ENCODE peak calls at places on chromosomes 2 and 18, in eight cellular contexts. L is Karpas-422, B is hepatocyte, D is PC-9, O is osteoblast, Q is OCI-LY7, U is HepG2, P is H9. I is an unnamed sample.

GRCh38 chr2:67572721-67573485 is 175.8 kb downstream of the ETAA1 start:
- DNase-seq in O (no peak), U (no peak), D (no peak), P (no peak), Q (no peak), L (no peak), B (no peak), I (no peak)

GRCh38 chr2:102061962-102062795 is 70.4 kb downstream of the IL1R2 start:
- DNase-seq in D (no peak), O (peak; percentile 43), L (no peak), P (no peak), B (no peak), U (no peak), Q (no peak), I (no peak)

GRCh38 chr2:134869941-134870736 is 31.7 kb downstream of the ACMSD start:
- DNase-seq in U (no peak), P (no peak), D (no peak), B (no peak), Q (no peak), O (no peak), L (no peak), I (no peak)

GRCh38 chr18:8050616-8051314 is 483.6 kb downstream of the PTPRM start:
- DNase-seq in L (no peak), O (no peak), B (no peak), D (no peak), P (no peak), Q (no peak), U (no peak), I (no peak)

GRCh38 chr18:3596324-3597158 is 146.6 kb downstream of the TGIF1 start:
- DNase-seq in U (peak; percentile 88), B (peak; percentile 54), D (peak; percentile 73), L (peak; percentile 89), Q (peak; percentile 79), O (no peak), P (peak; percentile 61), I (no peak)

GRCh38 chr2:158414538-158414937 is 42.0 kb downstream of the CCDC148 start:
- DNase-seq in U (no peak), B (no peak), O (peak; percentile 68), P (no peak), L (no peak), Q (no peak), D (no peak), I (no peak)

GRCh38 chr2:26222976-26223375 is 21.5 kb downstream of the HADHA start:
- DNase-seq in U (no peak), B (no peak), O (no peak), Q (no peak), L (no peak), D (no peak), P (no peak), I (no peak)

GRCh38 chr2:177598321-177598922 is 205.8 kb downstream of the AGPS start:
- DNase-seq in O (no peak), D (no peak), B (peak; percentile 52), L (no peak), P (no peak), Q (no peak), U (no peak), I (no peak)

GRCh38 chr18:70028084-70028483 is 80.4 kb upstream of the CD226 start:
- DNase-seq in B (no peak), D (no peak), P (no peak), Q (peak; percentile 11), O (no peak), U (no peak), L (no peak), I (no peak)

GRCh38 chr2:64455031-64455332 is 1.0 kb downstream of the LGALSL start:
- DNase-seq in D (no peak), B (no peak), L (no peak), O (peak; percentile 58), U (no peak), Q (no peak), P (no peak), I (no peak)

GRCh38 chr2:61493523-61493942 is 22.6 kb upstream of the USP34 start:
- DNase-seq in O (no peak), U (no peak), Q (peak; percentile 63), D (no peak), L (peak; percentile 69), P (no peak), B (no peak), I (no peak)

DNA sequence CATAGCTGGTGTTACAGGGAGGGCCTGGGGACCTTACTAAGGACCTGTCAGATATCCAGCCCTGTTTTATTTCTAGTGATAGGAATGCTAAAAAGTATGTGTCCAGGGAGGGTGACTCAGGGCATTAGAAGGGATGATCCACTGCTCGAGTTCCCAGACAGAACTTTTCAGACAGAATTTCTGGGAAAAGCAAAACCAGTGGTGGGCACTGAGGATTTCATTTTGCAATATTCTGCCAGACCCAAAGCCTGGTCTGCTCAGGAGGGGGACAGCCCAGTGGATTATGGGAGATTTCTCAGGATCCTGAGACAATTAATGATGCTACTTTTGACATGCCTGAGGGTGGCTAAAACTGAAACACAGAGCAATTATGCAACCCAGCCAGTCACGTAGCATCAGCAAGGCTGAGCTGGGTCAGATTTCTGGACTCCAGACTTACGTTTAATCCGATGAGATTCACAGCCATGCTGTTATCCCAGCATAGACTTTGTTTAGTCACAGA is 4.7 kb upstream of the KCNE4 start:
- DNase-seq in U (no peak), L (no peak), B (peak; percentile 68), O (peak; percentile 96), D (peak; percentile 16), Q (no peak), P (no peak), I (no peak)
- H2AFZ ChIP-seq in U (no peak overlapping the region), L (no peak overlapping the region), B (no peak overlapping the region), O (no peak overlapping the region), D (no peak overlapping the region), Q (no peak overlapping the region), P (no peak overlapping the region), I (no peak overlapping the region)

DNA sequence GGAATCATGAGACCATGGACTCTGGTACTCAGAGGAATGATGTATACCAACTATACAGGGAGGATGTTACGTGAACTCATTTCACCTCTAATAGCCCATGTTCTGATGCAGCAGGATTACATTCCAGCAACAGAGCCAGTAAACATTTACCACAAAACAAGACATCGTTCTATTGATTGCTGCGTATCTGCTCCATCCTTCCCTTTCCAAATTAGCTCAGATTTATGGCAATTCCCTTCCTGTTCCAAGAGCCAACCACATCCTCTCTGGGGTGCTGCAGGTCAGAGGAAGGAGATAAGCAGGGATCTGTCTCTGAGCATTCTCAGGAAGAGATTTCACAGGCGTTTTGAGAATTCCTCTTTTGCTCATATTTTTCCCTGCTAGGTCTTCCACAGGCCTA is 98.3 kb downstream of the KLF7 start:
- DNase-seq in L (no peak), D (no peak), P (no peak), O (no peak), U (no peak), Q (no peak), B (no peak), I (no peak)
- H2AFZ ChIP-seq in L (no peak overlapping the region), D (no peak overlapping the region), P (no peak overlapping the region), O (no peak overlapping the region), U (no peak overlapping the region), Q (no peak overlapping the region), B (no peak overlapping the region), I (no peak overlapping the region)

DNA sequence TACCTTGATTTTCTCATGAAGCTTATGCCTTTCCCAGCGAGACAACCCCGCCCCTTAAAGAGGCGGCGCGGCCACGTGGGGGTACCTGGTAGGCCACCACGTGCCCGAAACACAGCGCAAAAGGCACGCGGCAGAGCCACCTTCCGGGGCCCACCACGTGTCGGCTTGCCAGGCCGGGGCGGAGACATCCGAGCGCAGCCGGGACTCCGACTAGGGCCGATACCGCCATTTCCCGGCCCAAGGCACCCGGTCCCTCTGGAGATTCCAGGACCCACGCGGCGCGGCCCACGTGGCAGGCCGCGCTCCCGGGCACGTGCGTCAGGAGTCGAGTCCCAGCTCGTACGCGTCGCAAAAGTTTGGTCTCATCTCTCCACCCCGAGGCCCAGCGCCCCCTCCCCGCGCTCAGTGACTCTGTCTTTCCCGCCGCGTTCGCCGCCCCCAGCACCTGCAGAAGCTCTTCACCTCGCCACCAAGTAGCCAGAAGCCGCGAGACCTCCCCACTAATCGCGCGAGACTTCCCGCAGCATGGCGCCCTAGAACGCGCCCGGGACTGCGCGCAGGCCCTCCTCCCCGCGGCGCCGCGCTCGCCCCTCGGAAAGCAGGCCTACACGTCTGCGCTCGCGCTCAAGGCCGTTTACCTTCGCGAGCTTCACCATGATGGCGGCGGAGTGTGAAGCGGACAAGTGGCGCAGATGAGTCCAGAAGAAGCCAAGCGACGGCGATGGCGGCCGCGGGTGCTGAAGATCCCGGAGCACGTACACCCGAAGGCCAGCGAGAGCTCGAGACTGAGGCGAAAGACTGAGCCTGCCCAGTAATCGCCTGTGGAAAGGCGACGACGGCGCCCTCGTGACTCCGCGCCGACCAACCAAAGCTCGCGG is at the start of gene NCL:
- DNase-seq in D (peak; percentile 79), P (peak; percentile 61), Q (peak; percentile 92), U (peak; percentile 96), L (peak; percentile 89), B (peak; percentile 90), O (peak; percentile 95), I (no peak)
- H2AFZ ChIP-seq in D (peak within 1 kb of the TSS; percentile 96), P (no peak within 1 kb of the TSS), Q (peak within 1 kb of the TSS; percentile 39), U (no peak within 1 kb of the TSS), L (peak within 1 kb of the TSS; percentile 55), B (peak within 1 kb of the TSS; percentile 94), O (peak within 1 kb of the TSS; percentile 95), I (peak within 1 kb of the TSS; percentile 70)

DNA sequence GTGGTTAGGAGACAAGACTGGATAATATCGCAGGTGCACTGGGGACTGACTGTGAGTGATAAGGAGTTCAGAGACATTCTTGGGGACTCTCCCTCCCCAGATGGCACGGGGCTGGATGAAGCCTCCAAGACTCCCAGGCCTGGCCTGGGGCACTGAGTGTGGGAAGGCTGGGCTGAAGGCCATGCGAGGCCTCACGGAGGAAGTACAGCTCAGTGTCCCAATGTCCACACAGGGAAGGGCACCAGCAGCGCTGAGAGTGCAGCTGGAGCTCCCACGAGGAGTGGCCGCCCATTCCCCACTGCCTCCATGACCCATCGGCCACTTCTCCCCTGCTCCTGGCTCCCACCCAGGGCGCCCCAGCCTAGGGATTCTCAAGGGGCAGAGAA is 6.5 kb downstream of the MFSD2B start:
- DNase-seq in U (peak; percentile 24), O (peak; percentile 85), L (no peak), B (no peak), P (no peak), Q (no peak), D (peak; percentile 37), I (no peak)
- H2AFZ ChIP-seq in U (peak overlapping the region; percentile 24), O (no peak overlapping the region), L (no peak overlapping the region), B (no peak overlapping the region), P (no peak overlapping the region), Q (no peak overlapping the region), D (peak overlapping the region; percentile 4), I (no peak overlapping the region)

DNA sequence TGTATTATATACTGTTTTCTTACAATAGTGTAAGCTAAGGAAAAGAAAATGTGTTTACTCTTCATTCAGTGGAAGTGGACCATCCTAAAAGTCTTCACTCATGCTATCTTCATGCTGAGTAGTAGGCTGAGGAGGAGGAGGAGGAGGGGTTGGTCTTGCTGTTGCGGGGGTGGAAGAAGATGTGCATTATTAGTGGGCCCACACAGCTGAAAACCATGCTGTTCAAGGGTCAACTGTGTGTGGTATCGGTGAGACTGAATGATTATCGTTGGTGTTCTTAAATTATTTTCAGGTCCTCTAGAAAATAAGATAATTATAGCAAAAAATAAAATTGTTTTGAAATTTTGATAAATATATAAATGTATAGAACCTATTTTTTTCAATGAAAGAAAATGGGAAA is 22.0 kb downstream of the INSIG2 start:
- DNase-seq in Q (no peak), L (no peak), B (no peak), O (no peak), D (no peak), P (no peak), U (no peak), I (no peak)
- H2AFZ ChIP-seq in Q (no peak overlapping the region), L (no peak overlapping the region), B (no peak overlapping the region), O (no peak overlapping the region), D (no peak overlapping the region), P (no peak overlapping the region), U (no peak overlapping the region), I (no peak overlapping the region)

I was measured in keratinocyte.